ENCODE peak calls at places on chromosomes 7 and 10, in eight cellular contexts. N, H, U, Z, F, S, P and Q are unnamed samples. For H3K4me1, the result is how much of the 10 kb centered on the place peaks cover.

GRCh38 chr7:70072220-70072619 is 473.9 kb downstream of the AUTS2 start:
- DNase-seq in N (peak), H (no peak), U (no peak), Z (peak), F (no peak), S (no peak), P (no peak), Q (no peak)

GRCh38 chr10:60389413-60390009 is at the start of gene ANK3:
- DNase-seq in N (no peak), H (no peak), U (no peak), Z (no peak), F (no peak), S (no peak), P (no peak), Q (no peak)

GRCh38 chr10:71708301-71708703 is 11.3 kb downstream of the C10orf105 start:
- DNase-seq in N (peak), H (no peak), U (no peak), Z (peak), F (no peak), S (peak), P (peak), Q (peak)

GRCh38 chr10:71646592-71647292 is 72.8 kb downstream of the C10orf105 start:
- DNase-seq in N (no peak), H (no peak), U (no peak), Z (no peak), F (no peak), S (no peak), P (no peak), Q (no peak)

GRCh38 chr10:98611432-98611831 is 164.7 kb upstream of the HPS1 start:
- DNase-seq in N (no peak), H (no peak), U (no peak), Z (peak), F (no peak), S (no peak), P (no peak), Q (peak)

GRCh38 chr7:108605582-108606173 is 36.0 kb downstream of the DNAJB9 start:
- DNase-seq in N (no peak), H (no peak), U (no peak), Z (no peak), F (no peak), S (no peak), P (no peak), Q (no peak)

GRCh38 chr7:21305455-21306235 is 122.2 kb upstream of the SP4 start:
- DNase-seq in N (no peak), H (no peak), U (no peak), Z (no peak), F (no peak), S (no peak), P (no peak), Q (no peak)

GRCh38 chr7:132255898-132256297 is 320.4 kb downstream of the PLXNA4 start:
- DNase-seq in N (peak), H (no peak), U (no peak), Z (peak), F (no peak), S (peak), P (no peak), Q (peak)

GRCh38 chr10:125008689-125009579 is 67.0 kb downstream of the ZRANB1 start:
- DNase-seq in N (no peak), H (no peak), U (no peak), Z (no peak), F (no peak), S (peak), P (peak), Q (no peak)

GRCh38 chr7:93980744-93981479 is 23.2 kb downstream of the BET1 start:
- DNase-seq in N (no peak), H (no peak), U (no peak), Z (no peak), F (no peak), S (no peak), P (no peak), Q (no peak)

GRCh38 chr7:19713676-19714075 is 4.8 kb upstream of the POLR1F start:
- DNase-seq in N (peak), H (peak), U (peak), Z (peak), F (no peak), S (peak), P (no peak), Q (peak)

GRCh38 chr10:133224076-133224475 is 5.9 kb upstream of the UTF1 start:
- DNase-seq in N (no peak), H (no peak), U (no peak), Z (no peak), F (no peak), S (no peak), P (no peak), Q (no peak)

GRCh38 chr10:62907470-62908212 is 91.5 kb upstream of the EGR2 start:
- DNase-seq in N (no peak), H (no peak), U (no peak), Z (no peak), F (no peak), S (no peak), P (no peak), Q (no peak)

GRCh38 chr7:27168265-27168947 is 3.1 kb upstream of the HOXA9 start:
- DNase-seq in N (no peak), H (no peak), U (no peak), Z (no peak), F (no peak), S (no peak), P (peak), Q (no peak)

GRCh38 chr7:116395125-116395791 is 104.3 kb upstream of the CAV2 start:
- DNase-seq in N (peak), H (peak), U (peak), Z (peak), F (no peak), S (no peak), P (no peak), Q (peak)

GRCh38 chr7:26538683-26539082 is 247.0 kb downstream of the SNX10 start:
- DNase-seq in N (no peak), H (no peak), U (no peak), Z (no peak), F (no peak), S (no peak), P (no peak), Q (no peak)

DNA sequence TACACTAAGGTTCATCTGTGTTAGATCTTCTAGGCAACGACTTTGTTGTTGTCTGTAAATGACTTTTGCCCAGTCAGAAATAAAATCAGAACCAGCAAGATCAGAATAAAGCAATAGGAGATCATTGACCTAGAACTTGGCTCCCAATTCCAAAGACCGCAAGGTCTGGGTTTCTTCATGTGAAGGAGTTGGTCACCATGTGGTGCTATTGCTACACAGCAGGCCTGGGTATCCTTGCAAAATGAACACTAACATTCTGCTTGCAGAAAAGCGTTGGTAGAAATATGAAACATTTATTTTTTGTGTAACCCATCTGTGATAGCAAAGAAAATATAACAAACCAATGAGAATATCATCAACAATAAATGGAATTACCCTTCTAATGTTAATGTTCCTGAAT is 831.0 kb downstream of the NXPH1 start:
- DNase-seq in N (no peak), H (no peak), U (no peak), Z (no peak), F (no peak), S (no peak), P (no peak), Q (no peak)
- TF ChIP-seq CTCF in N (no peak), H (no peak), U (no peak), Z (peak), F (no peak), S (no peak), P (no peak), Q (no peak)

GRCh38 chr7:74291535-74291934 is 2.3 kb downstream of the CLIP2 start:
- DNase-seq in N (no peak), H (no peak), U (no peak), Z (no peak), F (no peak), S (no peak), P (no peak), Q (no peak)
- H3K4me1 ChIP-seq in N (under half), H (half or more), U (under half), Z (under half), F (under half), S (half or more), P (under half), Q (under half)

GRCh38 chr7:75738604-75738974 is at the start of gene HIP1:
- DNase-seq in N (no peak), H (no peak), U (no peak), Z (no peak), F (no peak), S (no peak), P (no peak), Q (peak)

GRCh38 chr7:75739796-75740672 is 1.3 kb upstream of the HIP1 start:
- DNase-seq in N (peak), H (no peak), U (no peak), Z (no peak), F (no peak), S (no peak), P (no peak), Q (no peak)

GRCh38 chr7:75737856-75738603 is 711 bp downstream of the HIP1 start:
- DNase-seq in N (peak), H (no peak), U (no peak), Z (peak), F (no peak), S (peak), P (no peak), Q (no peak)

GRCh38 chr7:75740846-75741497 is 2.2 kb upstream of the HIP1 start:
- DNase-seq in N (peak), H (no peak), U (no peak), Z (peak), F (no peak), S (peak), P (peak), Q (peak)

GRCh38 chr7:75738975-75739795 is 444 bp upstream of the HIP1 start:
- DNase-seq in N (peak), H (peak), U (peak), Z (peak), F (peak), S (peak), P (peak), Q (peak)
- TF ChIP-seq CTCF in N (no peak), H (no peak), U (no peak), Z (no peak), F (no peak), S (no peak), P (no peak), Q (no peak)

GRCh38 chr10:110529596-110530011 is 31.9 kb downstream of the DUSP5 start:
- DNase-seq in N (no peak), H (no peak), U (no peak), Z (no peak), F (no peak), S (no peak), P (no peak), Q (peak)
- H3K4me1 ChIP-seq in N (under half), H (half or more), U (half or more), Z (under half), F (under half), S (under half), P (under half), Q (half or more)

DNA sequence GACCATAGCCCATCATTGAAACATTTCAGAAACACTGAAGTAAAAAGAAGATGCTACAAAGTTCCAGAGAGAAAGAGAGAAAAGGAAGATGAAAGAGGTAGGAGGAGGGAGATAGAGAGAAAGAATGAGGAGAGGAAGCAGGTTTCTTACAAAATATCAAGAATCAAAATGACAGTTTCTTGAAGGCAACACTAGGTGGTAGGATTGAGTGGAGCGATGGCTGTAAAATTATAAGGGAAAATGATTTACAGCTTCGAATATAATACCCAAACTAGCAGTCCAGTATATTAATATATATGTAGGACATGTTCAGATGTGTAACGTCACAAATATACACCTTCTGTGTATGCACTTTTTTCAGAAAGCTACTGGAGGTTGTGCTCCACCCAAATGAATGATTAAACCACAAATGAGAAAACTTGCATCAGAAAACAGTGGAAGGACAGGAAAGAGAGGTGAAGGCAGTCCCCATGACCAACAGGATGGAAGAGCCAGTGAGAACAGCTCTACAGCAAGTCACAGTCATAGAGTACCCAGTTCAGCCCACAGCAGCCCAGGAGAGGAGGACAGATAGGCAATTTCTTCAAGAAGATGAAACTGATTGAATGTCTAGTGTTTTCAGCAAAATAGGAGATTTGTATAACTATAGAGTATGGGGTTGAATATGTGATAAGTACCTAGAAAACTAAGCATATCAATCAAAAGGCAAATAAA is 151.5 kb upstream of the TARP start:
- DNase-seq in N (peak), H (no peak), U (no peak), Z (no peak), F (no peak), S (no peak), P (no peak), Q (no peak)
- TF ChIP-seq CTCF in N (peak), H (peak), U (no peak), Z (no peak), F (no peak), S (no peak), P (no peak), Q (peak)

DNA sequence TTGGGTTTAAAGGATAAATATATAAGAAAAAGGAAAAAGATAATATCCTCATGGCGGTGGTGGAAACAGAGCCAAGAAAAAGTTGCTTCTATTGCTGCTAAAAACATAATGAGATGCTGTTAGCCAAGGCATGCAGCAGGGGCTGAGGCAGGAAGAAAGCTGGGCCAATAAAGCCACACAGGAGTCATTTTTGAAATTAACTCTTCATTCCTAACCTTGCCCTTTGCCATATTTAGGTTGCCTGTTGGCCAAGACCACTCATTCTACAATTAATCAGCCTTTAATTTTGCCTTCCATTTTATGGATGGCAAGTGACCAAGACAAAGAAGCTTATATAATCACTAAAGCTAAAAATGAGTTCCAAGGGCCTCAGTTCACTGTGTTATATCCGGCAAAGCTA is 58.2 kb downstream of the ARMH3 start:
- DNase-seq in N (no peak), H (no peak), U (no peak), Z (no peak), F (no peak), S (no peak), P (no peak), Q (no peak)
- H3K4me1 ChIP-seq in N (under half), H (under half), U (under half), Z (under half), F (under half), S (under half), P (under half), Q (under half)

DNA sequence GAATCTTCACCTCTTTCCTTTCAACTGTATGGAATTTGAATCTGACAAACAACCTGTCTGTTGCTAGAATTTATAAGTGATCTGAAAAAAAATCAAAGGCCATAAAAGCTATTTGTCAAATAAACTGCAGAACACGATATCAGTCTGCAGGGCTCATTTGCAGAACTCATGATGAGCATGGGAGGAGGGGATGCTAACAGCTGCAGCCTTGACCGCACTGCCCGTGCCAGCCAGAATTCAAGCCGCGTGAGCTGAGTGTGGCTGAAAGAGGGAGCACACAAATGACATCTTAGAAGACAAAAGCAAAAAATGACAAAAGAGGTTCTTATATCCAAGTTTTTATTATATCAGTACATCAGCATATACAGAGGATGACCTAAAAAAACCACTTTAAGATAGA is 15.7 kb downstream of the LRRTM3 start:
- DNase-seq in N (no peak), H (no peak), U (no peak), Z (no peak), F (no peak), S (no peak), P (no peak), Q (no peak)
- TF ChIP-seq CTCF in N (no peak), H (no peak), U (no peak), Z (no peak), F (no peak), S (no peak), P (no peak), Q (no peak)